ENCODE peak calls at places on chromosomes 13 and 19, in four cellular contexts. Y, V, N and C are unnamed samples.

GRCh38 chr13:100458673-100459072 is 129.9 kb downstream of the GGACT start:
- DNase-seq in Y (no peak), V (no peak), N (no peak), C (no peak)

GRCh38 chr19:15294591-15294990 is 37.7 kb downstream of the BRD4 start:
- DNase-seq in Y (peak), V (no peak), N (no peak), C (no peak)

GRCh38 chr19:13783565-13784500 is 9.6 kb downstream of the C19orf53 start:
- DNase-seq in Y (no peak), V (no peak), N (no peak), C (no peak)

GRCh38 chr19:30407310-30407709 is 35.1 kb downstream of the ZNF536 start:
- DNase-seq in Y (no peak), V (no peak), N (no peak), C (no peak)

GRCh38 chr13:35531551-35531950 is 55.1 kb upstream of the MAB21L1 start:
- DNase-seq in Y (no peak), V (no peak), N (no peak), C (no peak)

GRCh38 chr19:9848761-9849160 is 13.6 kb downstream of the PIN1 start:
- DNase-seq in Y (no peak), V (no peak), N (no peak), C (no peak)

GRCh38 chr19:3464797-3465235 is 15.5 kb downstream of the SMIM24 start:
- DNase-seq in Y (no peak), V (no peak), N (no peak), C (no peak)

GRCh38 chr13:21909331-21909730 is 238.5 kb downstream of the FGF9 start:
- DNase-seq in Y (no peak), V (no peak), N (no peak), C (no peak)

GRCh38 chr19:19542507-19542906 is 4.4 kb downstream of the CILP2 start:
- DNase-seq in Y (no peak), V (no peak), N (no peak), C (no peak)

GRCh38 chr19:30609656-30610270 is 237.6 kb downstream of the ZNF536 start:
- DNase-seq in Y (no peak), V (no peak), N (no peak), C (no peak)

GRCh38 chr19:4977299-4978174 is 8.6 kb downstream of the KDM4B start:
- DNase-seq in Y (peak), V (peak), N (peak), C (no peak)

GRCh38 chr19:50478901-50479715 is 2.5 kb upstream of the GARIN5A start:
- DNase-seq in Y (no peak), V (peak), N (no peak), C (peak)

GRCh38 chr13:113932060-113932459 is 41.8 kb downstream of the C13orf46 start:
- DNase-seq in Y (no peak), V (no peak), N (no peak), C (no peak)

GRCh38 chr13:84445776-84446175 is 563.5 kb upstream of the SLITRK1 start:
- DNase-seq in Y (no peak), V (peak), N (no peak), C (no peak)

GRCh38 chr19:5880604-5881078 is 10.3 kb upstream of the FUT5 start:
- DNase-seq in Y (peak), V (peak), N (no peak), C (no peak)

GRCh38 chr13:51557875-51558604 is 26.2 kb upstream of the WDFY2 start:
- DNase-seq in Y (no peak), V (peak), N (peak), C (no peak)

GRCh38 chr13:108877300-108877699 is 247.9 kb downstream of the MYO16 start:
- DNase-seq in Y (peak), V (peak), N (no peak), C (no peak)

GRCh38 chr19:48914181-48914580 is 14.1 kb downstream of the NUCB1 start:
- DNase-seq in Y (no peak), V (no peak), N (no peak), C (no peak)

GRCh38 chr13:44872751-44873150 is 116.5 kb downstream of the NUFIP1 start:
- DNase-seq in Y (no peak), V (no peak), N (no peak), C (no peak)

GRCh38 chr13:22120646-22121045 is 449.8 kb downstream of the FGF9 start:
- DNase-seq in Y (no peak), V (no peak), N (no peak), C (no peak)

DNA sequence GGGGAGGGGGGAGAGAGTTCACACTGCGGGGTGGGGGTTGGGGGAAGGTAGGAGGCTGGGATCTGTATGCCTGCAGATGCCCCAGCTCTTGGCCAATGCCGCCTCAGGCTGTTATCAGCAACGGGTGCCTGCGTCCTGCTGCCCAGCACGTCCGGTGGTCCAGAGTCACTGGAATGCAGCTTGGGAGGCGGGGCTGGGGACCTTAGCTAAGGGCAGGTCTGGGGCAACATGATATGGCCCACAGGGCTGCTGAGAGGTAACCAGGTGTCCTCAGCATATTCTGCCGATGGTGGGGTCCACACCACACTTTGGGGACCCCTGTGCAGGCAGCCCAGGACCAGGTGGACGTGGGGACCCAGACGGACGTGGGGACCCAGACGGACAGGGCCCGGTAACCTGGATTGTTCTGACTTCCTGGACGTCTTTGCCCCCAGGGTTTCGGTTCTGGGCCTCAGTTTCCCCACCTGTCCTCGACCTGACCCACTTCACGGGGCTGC is 668 bp upstream of the ARHGAP45 start:
- DNase-seq in Y (no peak), V (no peak), N (no peak), C (no peak)
- H3K4me3 ChIP-seq in Y (peak), V (no peak), N (no peak), C (peak)

GRCh38 chr13:40591091-40591490 is 75.3 kb downstream of the FOXO1 start:
- DNase-seq in Y (no peak), V (no peak), N (no peak), C (no peak)
- H3K4me3 ChIP-seq in Y (no peak), V (no peak), N (no peak), C (no peak)

DNA sequence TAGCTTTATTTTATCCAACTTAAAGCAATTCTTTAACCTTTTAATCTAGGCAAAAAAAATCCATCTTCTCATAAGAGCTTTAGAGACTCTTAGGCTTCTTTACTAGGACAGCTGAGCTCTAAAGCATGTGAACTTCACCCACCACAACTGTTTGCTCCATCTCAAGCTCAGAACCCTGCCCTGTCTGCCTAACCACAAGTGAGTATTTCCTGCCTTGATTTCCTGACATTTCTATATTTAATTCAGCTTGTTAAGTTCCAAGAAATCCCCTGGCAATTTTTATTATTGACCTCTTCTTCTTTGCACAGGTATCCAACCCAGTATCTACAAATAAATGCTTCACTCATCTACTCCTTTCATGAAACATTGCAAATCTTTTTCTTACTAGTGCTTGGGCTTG is 21.1 kb upstream of the CEACAM21 start:
- DNase-seq in Y (no peak), V (no peak), N (no peak), C (peak)
- H3K4me3 ChIP-seq in Y (no peak), V (no peak), N (no peak), C (peak)

GRCh38 chr19:35116085-35116801 is 620 bp downstream of the FXYD3 start:
- DNase-seq in Y (no peak), V (no peak), N (no peak), C (no peak)

GRCh38 chr19:35117017-35117570 is 1.5 kb downstream of the FXYD3 start:
- DNase-seq in Y (no peak), V (no peak), N (no peak), C (no peak)

GRCh38 chr19:35115538-35115951 is at the start of gene FXYD3:
- DNase-seq in Y (no peak), V (no peak), N (no peak), C (no peak)

GRCh38 chr19:35112995-35113693 is 2.5 kb upstream of the FXYD3 start:
- DNase-seq in Y (no peak), V (no peak), N (no peak), C (no peak)

DNA sequence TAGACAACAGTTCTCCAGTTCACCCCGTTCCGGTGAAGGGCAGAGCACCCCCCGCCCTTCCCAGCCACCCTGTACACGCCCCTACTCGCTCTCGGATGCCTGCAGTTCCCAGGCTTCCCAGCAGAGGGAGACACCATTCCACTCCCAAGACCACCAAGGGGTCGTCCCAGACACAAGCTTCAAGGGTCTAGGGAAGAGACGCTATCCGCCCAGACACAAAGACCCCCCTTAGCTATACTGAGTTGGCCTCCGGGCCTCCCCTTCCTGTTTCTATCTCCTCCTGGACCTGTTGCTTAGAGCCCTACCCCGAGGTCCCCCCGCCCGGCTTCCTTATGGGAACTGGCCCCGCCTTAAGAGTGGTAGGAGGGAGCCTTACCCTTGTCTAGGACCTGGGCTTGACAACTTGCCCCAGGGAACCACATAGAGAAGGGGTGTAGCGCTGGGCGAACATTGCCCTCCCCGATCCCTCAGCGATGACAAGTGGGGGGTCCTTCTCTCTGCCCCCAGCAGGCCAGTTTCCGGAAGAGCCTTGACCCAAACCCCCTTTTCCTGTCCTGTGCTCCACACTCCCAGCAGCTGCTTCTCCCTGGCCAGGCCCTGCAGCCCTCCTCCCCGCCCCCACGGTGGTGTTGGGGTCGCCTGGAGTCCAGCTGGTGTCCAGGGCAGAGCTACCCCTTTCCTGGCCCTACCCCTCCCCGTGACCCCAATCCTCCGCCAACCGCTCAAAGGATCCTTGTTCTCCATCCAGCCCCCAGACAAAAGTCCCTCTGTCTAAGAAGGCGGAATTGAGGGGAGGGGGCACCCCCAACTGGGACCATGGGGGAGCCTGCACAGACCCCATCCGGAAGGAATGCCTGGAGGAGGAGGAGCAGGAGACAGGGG is 726 bp upstream of the FXYD3 start:
- DNase-seq in Y (no peak), V (peak), N (no peak), C (peak)
- H3K4me3 ChIP-seq in Y (peak), V (peak), N (no peak), C (peak)

DNA sequence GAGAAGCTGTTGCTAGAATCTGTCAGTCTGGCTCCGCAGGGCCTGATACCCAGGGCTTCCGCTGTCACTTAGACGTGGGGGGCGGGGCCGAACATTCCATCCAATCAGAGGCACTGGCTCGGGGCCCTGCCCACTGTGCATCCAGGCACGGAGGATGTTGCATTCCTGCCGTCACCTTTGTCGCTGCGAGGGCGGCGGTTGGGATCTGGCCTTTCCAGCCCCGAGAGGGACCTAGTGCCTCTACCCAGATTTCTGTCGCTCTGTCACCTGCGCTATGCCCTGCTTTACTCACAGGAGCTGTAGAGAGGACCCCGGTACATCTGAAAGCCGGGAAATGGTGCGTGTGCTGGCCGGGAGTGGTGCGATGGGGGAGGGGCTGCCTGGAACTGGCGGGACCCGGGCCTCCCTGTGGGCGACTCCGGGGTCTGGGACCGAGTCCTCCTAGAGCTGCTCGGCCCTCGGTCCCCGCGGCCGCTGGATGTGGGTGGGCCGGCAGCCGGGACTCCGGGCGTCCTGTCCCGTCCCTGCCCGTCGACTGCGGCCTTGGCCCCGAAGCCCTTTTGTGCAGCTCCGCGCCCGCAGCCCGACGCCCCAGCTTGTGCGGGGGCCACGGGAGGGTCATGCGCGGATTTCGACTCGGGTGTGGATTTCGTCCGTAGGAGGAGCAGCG is at the start of gene ZNF439:
- DNase-seq in Y (peak), V (peak), N (peak), C (peak)
- H3K4me3 ChIP-seq in Y (peak), V (peak), N (peak), C (peak)

GRCh38 chr19:12723643-12724426 is at the start of gene TNPO2:
- DNase-seq in Y (peak), V (peak), N (no peak), C (peak)
- H3K4me3 ChIP-seq in Y (peak), V (peak), N (peak), C (peak)